ENCODE peak calls at places on chromosomes 13 and 19, in five cellular contexts. L, U, V, N and Z are unnamed samples.

GRCh38 chr19:41422456-41422855 is 4.7 kb downstream of the B3GNT8 start:
- DNase-seq in L (no peak), U (no peak), V (no peak), N (no peak), Z (no peak)

GRCh38 chr13:24087611-24088235 is 72.8 kb upstream of the SPATA13 start:
- DNase-seq in L (no peak), U (no peak), V (no peak), N (no peak), Z (no peak)

GRCh38 chr13:114067886-114068722 is 64.3 kb downstream of the RASA3 start:
- DNase-seq in L (no peak), U (no peak), V (no peak), N (no peak), Z (peak; percentile 64)

GRCh38 chr13:48437381-48437780 is 24.5 kb upstream of the LPAR6 start:
- DNase-seq in L (peak; percentile 90), U (peak; percentile 82), V (no peak), N (no peak), Z (peak; percentile 39)

GRCh38 chr19:5466814-5467291 is 11.6 kb downstream of the ZNRF4 start:
- DNase-seq in L (peak; percentile 31), U (no peak), V (no peak), N (no peak), Z (no peak)

GRCh38 chr19:31149306-31149975 is 199.8 kb downstream of the TSHZ3 start:
- DNase-seq in L (no peak), U (no peak), V (no peak), N (no peak), Z (no peak)

GRCh38 chr19:11843741-11844140 is 4.8 kb upstream of the ZNF439 start:
- DNase-seq in L (no peak), U (no peak), V (no peak), N (no peak), Z (peak; percentile 26)

GRCh38 chr13:113840541-113841354 is 23.1 kb downstream of the GAS6 start:
- DNase-seq in L (no peak), U (no peak), V (no peak), N (no peak), Z (no peak)

GRCh38 chr19:38543807-38544568 is 73.8 kb downstream of the MAP4K1 start:
- DNase-seq in L (peak; percentile 84), U (peak; percentile 90), V (peak; percentile 95), N (peak; percentile 75), Z (peak; percentile 90)

GRCh38 chr13:29490561-29490960 is 104.9 kb downstream of the SLC7A1 start:
- DNase-seq in L (no peak), U (no peak), V (no peak), N (no peak), Z (no peak)

GRCh38 chr13:98842074-98842473 is 89.6 kb upstream of the SLC15A1 start:
- DNase-seq in L (no peak), U (no peak), V (no peak), N (no peak), Z (no peak)

GRCh38 chr19:36141039-36141914 is 1.4 kb downstream of the CAPNS1 start:
- DNase-seq in L (peak; percentile 85), U (peak; percentile 87), V (peak; percentile 39), N (peak; percentile 100), Z (peak; percentile 78)

GRCh38 chr13:49308977-49309408 is 61.3 kb downstream of the CDADC1 start:
- DNase-seq in L (no peak), U (peak; percentile 40), V (no peak), N (no peak), Z (peak; percentile 45)

GRCh38 chr13:113074401-113074800 is 31.2 kb upstream of the F7 start:
- DNase-seq in L (no peak), U (no peak), V (no peak), N (no peak), Z (no peak)

GRCh38 chr19:51944798-51945552 is 17.7 kb downstream of the ZNF613 start:
- DNase-seq in L (no peak), U (peak; percentile 6), V (no peak), N (no peak), Z (no peak)

GRCh38 chr19:43148233-43148632 is 38.1 kb downstream of the PSG5 start:
- DNase-seq in L (peak; percentile 18), U (peak; percentile 92), V (no peak), N (no peak), Z (peak; percentile 81)

GRCh38 chr13:25783480-25784081 is 268.2 kb downstream of the SHISA2 start:
- DNase-seq in L (no peak), U (no peak), V (no peak), N (no peak), Z (no peak)

DNA sequence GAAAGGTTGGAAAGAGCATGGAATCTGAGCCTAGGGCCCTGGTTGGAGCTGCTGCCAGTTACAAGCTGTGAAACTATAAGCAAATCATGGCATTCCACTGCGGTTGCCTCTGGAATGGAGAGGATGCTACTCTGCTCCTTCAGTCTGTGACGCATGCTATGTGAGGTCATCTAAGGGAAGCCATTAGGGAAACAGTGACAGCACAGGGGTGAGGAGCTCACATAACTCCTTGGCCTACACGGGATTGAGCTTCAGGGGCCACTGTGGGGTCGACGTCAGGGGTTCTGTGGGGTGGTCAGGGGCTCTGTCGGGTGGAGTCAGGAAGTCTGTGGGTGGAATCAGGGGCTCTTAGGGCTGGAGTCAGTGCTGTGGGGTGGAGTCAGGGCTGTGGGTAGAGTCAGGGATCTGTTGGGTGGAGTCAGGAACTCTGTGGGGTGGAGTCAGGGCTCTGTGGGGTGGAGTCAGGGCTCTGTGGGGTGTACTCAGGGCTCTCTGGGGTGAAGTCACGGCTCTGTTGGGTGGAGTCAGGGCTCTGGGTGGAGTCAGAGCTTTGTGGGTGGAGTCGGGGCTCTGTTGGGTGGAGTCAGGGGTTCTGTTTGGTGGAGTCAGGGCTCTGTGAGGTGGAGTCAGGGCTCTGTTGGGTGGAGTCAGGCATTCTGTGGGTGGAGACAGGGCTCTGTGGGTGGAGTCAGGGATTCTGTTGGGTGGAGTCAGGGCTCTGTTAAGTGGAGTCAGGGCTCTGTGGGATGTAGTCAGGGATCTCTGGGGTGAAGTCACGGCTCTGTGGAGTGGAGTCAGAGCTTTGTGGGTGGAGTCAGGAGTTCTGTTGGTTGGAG is 35.8 kb upstream of the MEDAG start:
- DNase-seq in L (peak; percentile 99), U (peak; percentile 100), V (no peak), N (peak; percentile 93), Z (peak; percentile 100)
- H3K4me3 ChIP-seq in L (no peak overlapping the region), U (no peak overlapping the region), V (no peak overlapping the region), N (no peak overlapping the region), Z (peak overlapping the region; percentile 18)

GRCh38 chr13:26971990-26972888 is 199.4 kb downstream of the USP12 start:
- DNase-seq in L (peak; percentile 29), U (peak; percentile 8), V (no peak), N (peak; percentile 90), Z (no peak)
- TF ChIP-seq CTCF in L (peak; percentile 44), U (peak; percentile 11), V (peak; percentile 85), N (peak; percentile 76), Z (peak; percentile 34)

GRCh38 chr19:49201042-49201441 is 43.5 kb downstream of the TRPM4 start:
- DNase-seq in L (no peak), U (no peak), V (no peak), N (no peak), Z (no peak)

GRCh38 chr19:49194408-49194807 is 36.8 kb downstream of the TRPM4 start:
- DNase-seq in L (no peak), U (no peak), V (no peak), N (no peak), Z (no peak)

GRCh38 chr19:49200238-49200862 is 42.8 kb downstream of the TRPM4 start:
- DNase-seq in L (no peak), U (peak; percentile 25), V (no peak), N (peak; percentile 81), Z (no peak)

GRCh38 chr19:49193822-49194394 is 36.3 kb downstream of the TRPM4 start:
- DNase-seq in L (no peak), U (no peak), V (no peak), N (no peak), Z (no peak)

DNA sequence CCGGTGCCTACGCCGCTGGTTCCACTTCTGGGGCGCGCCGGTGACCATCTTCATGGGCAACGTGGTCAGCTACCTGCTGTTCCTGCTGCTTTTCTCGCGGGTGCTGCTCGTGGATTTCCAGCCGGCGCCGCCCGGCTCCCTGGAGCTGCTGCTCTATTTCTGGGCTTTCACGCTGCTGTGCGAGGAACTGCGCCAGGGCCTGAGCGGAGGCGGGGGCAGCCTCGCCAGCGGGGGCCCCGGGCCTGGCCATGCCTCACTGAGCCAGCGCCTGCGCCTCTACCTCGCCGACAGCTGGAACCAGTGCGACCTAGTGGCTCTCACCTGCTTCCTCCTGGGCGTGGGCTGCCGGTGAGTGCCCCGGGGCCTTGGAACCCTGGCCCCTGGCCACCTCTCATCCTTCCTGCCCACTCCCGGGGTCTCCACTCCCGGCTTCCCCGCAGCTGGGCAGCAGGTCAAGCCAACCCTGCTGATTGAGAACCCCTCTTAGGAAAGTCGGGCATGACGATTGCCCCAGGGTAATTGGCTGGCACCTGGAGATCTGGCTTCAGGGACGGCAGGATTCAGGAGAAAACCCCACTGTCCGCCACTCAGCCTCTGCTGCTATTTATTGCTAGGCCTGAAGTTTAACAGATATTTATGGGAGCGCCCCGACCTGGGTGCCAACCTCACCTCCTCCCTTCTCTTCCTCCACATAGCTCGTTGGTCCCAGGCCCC is 39.1 kb downstream of the TRPM4 start:
- DNase-seq in L (peak; percentile 12), U (no peak), V (no peak), N (no peak), Z (no peak)
- H3K4me3 ChIP-seq in L (no peak overlapping the region), U (no peak overlapping the region), V (no peak overlapping the region), N (no peak overlapping the region), Z (no peak overlapping the region)

GRCh38 chr19:14061751-14062557 is at the start of gene PALM3:
- DNase-seq in L (no peak), U (no peak), V (no peak), N (no peak), Z (no peak)
- TF ChIP-seq CTCF in L (no peak), U (no peak), V (no peak), N (no peak), Z (no peak)

GRCh38 chr19:33868821-33869412 is 72.2 kb downstream of the KCTD15 start:
- DNase-seq in L (peak; percentile 51), U (peak; percentile 13), V (no peak), N (peak; percentile 74), Z (peak; percentile 17)
- H3K4me3 ChIP-seq in L (no peak overlapping the region), U (no peak overlapping the region), V (no peak overlapping the region), N (no peak overlapping the region), Z (no peak overlapping the region)

GRCh38 chr13:105139380-105140285 is 1395.8 kb downstream of the EFNB2 start:
- DNase-seq in L (peak; percentile 32), U (peak; percentile 50), V (no peak), N (peak; percentile 59), Z (peak; percentile 8)
- TF ChIP-seq CTCF in L (peak; percentile 30), U (peak; percentile 51), V (peak; percentile 68), N (peak; percentile 35), Z (peak; percentile 28)

DNA sequence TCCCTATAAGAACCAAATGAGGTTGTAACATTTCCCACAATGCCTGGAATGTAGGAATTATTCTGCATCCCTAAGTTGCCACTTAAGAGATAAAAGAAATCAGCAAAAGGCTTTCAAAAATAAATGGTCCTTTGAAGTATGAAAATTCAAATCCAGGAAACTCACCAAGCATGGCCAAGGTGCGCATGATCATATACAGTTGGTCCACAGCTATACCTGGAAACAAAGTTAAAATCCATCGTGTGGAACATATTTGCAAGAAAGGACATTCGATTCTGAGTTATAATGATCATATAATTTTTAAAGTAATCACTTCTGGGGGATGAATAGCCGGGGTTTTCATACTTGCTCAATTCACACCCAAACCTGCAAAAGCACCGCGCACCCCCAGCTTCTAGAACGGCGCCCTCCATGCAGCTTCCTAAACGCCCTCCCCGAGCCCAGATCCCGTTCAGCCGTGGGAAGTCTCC is 525 bp downstream of the CARS2 start:
- DNase-seq in L (no peak), U (peak; percentile 20), V (no peak), N (no peak), Z (no peak)
- H3K4me3 ChIP-seq in L (peak overlapping the region; percentile 71), U (peak overlapping the region; percentile 75), V (peak overlapping the region; percentile 62), N (peak overlapping the region; percentile 86), Z (peak overlapping the region; percentile 75)